ENCODE peak calls at places on chromosomes 16 and 17, in nine cellular contexts. J is RPMI7951; P is suprapubic skin; W is fibroblast of lung; G is neural crest cell; Y is NK-92 treated with Interleukin-12 subunit alpha and Interleukin-12 subunit beta, amount 100 ng/mL, for 24 hours; S is activated CD4-positive, alpha-beta T cell treated with anti-CD3 and anti-CD28 coated beads for 24 hours; A is left cardiac atrium; Z is effector CD4-positive, alpha-beta T cell. D is an unnamed sample.

GRCh38 chr17:42484304-42484703 is 25.6 kb downstream of the ATP6V0A1 start:
- DNase-seq in J (peak), G (no peak), S (peak), P (no peak), Y (peak), W (no peak), Z (peak), A (no peak), D (peak)

GRCh38 chr17:44925731-44926697 is 10.7 kb upstream of the GFAP start:
- DNase-seq in J (no peak), A (no peak), Z (no peak), P (no peak), S (no peak), Y (no peak), G (no peak), W (no peak), D (no peak)

GRCh38 chr16:81558077-81558443 is 113.5 kb downstream of the CMIP start:
- DNase-seq in P (no peak), Z (no peak), A (no peak), S (no peak), J (no peak), Y (no peak), G (no peak), W (no peak), D (no peak)

GRCh38 chr17:4101127-4101798 is 41.6 kb downstream of the ZZEF1 start:
- DNase-seq in W (no peak), S (no peak), G (no peak), P (no peak), Z (no peak), A (no peak), Y (no peak), J (peak), D (no peak)

GRCh38 chr16:58009856-58010416 is 8.7 kb downstream of the USB1 start:
- DNase-seq in Y (no peak), P (no peak), Z (no peak), J (no peak), S (no peak), W (no peak), G (no peak), A (peak), D (no peak)

GRCh38 chr16:80314042-80314441 is 226.8 kb upstream of the DYNLRB2 start:
- DNase-seq in Y (no peak), A (no peak), G (no peak), J (no peak), Z (no peak), S (no peak), P (no peak), W (no peak), D (no peak)

GRCh38 chr16:29662729-29663019 is 373 bp upstream of the SPN start:
- DNase-seq in Z (peak), Y (peak), P (no peak), A (no peak), J (no peak), S (no peak), G (no peak), W (no peak), D (peak)

GRCh38 chr17:76404976-76405563 is 20.7 kb downstream of the SPHK1 start:
- DNase-seq in A (peak), Z (no peak), S (no peak), Y (no peak), W (peak), J (no peak), G (no peak), P (no peak), D (no peak)

GRCh38 chr17:59785091-59785799 is 77.8 kb downstream of the VMP1 start:
- DNase-seq in Y (peak), W (peak), S (no peak), J (peak), Z (no peak), P (no peak), A (no peak), G (no peak), D (no peak)

GRCh38 chr17:69326302-69327059 is 452 bp downstream of the ABCA5 start:
- DNase-seq in G (no peak), P (no peak), Y (no peak), S (no peak), J (peak), A (peak), Z (no peak), W (peak), D (no peak)

GRCh38 chr17:45436161-45436560 is 3.5 kb upstream of the ARHGAP27 start:
- DNase-seq in Y (no peak), Z (no peak), G (no peak), J (no peak), A (no peak), S (no peak), P (no peak), W (no peak), D (no peak)

GRCh38 chr16:71626018-71626857 is at the start of gene MARVELD3:
- DNase-seq in W (no peak), S (no peak), P (peak), Y (no peak), G (no peak), J (no peak), A (no peak), Z (no peak), D (peak)

GRCh38 chr16:9755076-9755475 is 427.2 kb downstream of the GRIN2A start:
- DNase-seq in J (no peak), G (no peak), S (no peak), A (no peak), W (no peak), P (no peak), Y (no peak), Z (no peak), D (no peak)

GRCh38 chr16:23410176-23410575 is 42.8 kb downstream of the COG7 start:
- DNase-seq in Y (no peak), G (no peak), J (no peak), S (no peak), P (no peak), A (no peak), W (no peak), Z (no peak), D (no peak)